ENCODE peak calls at places on chromosomes 2 and 18, in nine cellular contexts. H is T follicular helper cell; V is RCC 7860; P is erythroblast; K is osteoblast; J is stimulated activated CD4-positive, alpha-beta T cell treated with anti-CD3 and anti-CD28 coated beads, TNF-alpha, amount 100 ng/mL, for 4 hours; D is GM12891; A is A172; N is BE2C. M is an unnamed sample.

GRCh38 chr2:46719499-46719898 is 196.1 kb downstream of the MCFD2 start:
- DNase-seq in H (no peak), V (peak), P (no peak), K (no peak), J (no peak), D (no peak), A (peak), N (no peak), M (no peak)

GRCh38 chr2:68448671-68449394 is 18.3 kb downstream of the FBXO48 start:
- DNase-seq in H (no peak), V (no peak), P (peak), K (no peak), J (no peak), D (no peak), A (no peak), N (no peak), M (no peak)

GRCh38 chr18:5132987-5133386 is 64.1 kb downstream of the AKAIN1 start:
- DNase-seq in H (no peak), V (no peak), P (no peak), K (no peak), J (no peak), D (no peak), A (no peak), N (no peak), M (no peak)

GRCh38 chr2:84938194-84938879 is 32.6 kb upstream of the KCMF1 start:
- DNase-seq in H (no peak), V (peak), P (no peak), K (no peak), J (peak), D (no peak), A (no peak), N (no peak), M (peak)

GRCh38 chr2:121699421-121700328 is 37.0 kb downstream of the NIFK start:
- DNase-seq in H (peak), V (peak), P (no peak), K (peak), J (peak), D (peak), A (peak), N (no peak), M (peak)

GRCh38 chr18:44679056-44679911 is 1.4 kb upstream of the SETBP1 start:
- DNase-seq in H (no peak), V (peak), P (peak), K (peak), J (peak), D (peak), A (peak), N (peak), M (peak)

GRCh38 chr2:14232212-14232611 is 400.3 kb upstream of the LRATD1 start:
- DNase-seq in H (no peak), V (no peak), P (no peak), K (no peak), J (no peak), D (no peak), A (no peak), N (no peak), M (no peak)

GRCh38 chr18:46169464-46169941 is 65.3 kb downstream of the HAUS1 start:
- DNase-seq in H (no peak), V (peak), P (peak), K (peak), J (no peak), D (no peak), A (peak), N (no peak), M (no peak)

GRCh38 chr2:203112342-203112741 is 97.7 kb downstream of the NBEAL1 start:
- DNase-seq in H (no peak), V (no peak), P (no peak), K (peak), J (no peak), D (no peak), A (no peak), N (no peak), M (no peak)